ENCODE peak calls at places on chromosomes 12 and 14, in five cellular contexts. I is psoas muscle, Z is hepatocyte, F is RWPE2, M is fibroblast of lung. R is an unnamed sample. For H3K4me1, the result is how much of the 10 kb centered on the place peaks cover.

GRCh38 chr14:72433511-72433910 is 460.4 kb downstream of the DPF3 start:
- DNase-seq in M (peak), I (no peak), Z (no peak), F (no peak), R (no peak)

GRCh38 chr14:34322940-34323418 is 139.1 kb downstream of the SPTSSA start:
- DNase-seq in F (no peak), Z (peak), M (peak), I (peak), R (no peak)

GRCh38 chr12:75852956-75853355 is 178.6 kb downstream of the PHLDA1 start:
- DNase-seq in F (no peak), M (no peak), Z (no peak), I (no peak), R (no peak)

GRCh38 chr12:6387541-6387940 is 3.6 kb downstream of the LTBR start:
- DNase-seq in M (no peak), F (no peak), Z (no peak), I (no peak), R (no peak)

GRCh38 chr14:99726538-99727095 is 42.5 kb downstream of the CYP46A1 start:
- DNase-seq in M (no peak), I (no peak), Z (no peak), F (peak), R (no peak)

GRCh38 chr12:1083888-1084262 is 92.9 kb downstream of the ERC1 start:
- DNase-seq in Z (peak), M (peak), I (no peak), F (no peak), R (peak)

GRCh38 chr14:90720832-90721231 is 95.4 kb downstream of the TTC7B start:
- DNase-seq in I (no peak), F (no peak), M (no peak), Z (no peak), R (no peak)

GRCh38 chr12:32273712-32274111 is 125.6 kb upstream of the FGD4 start:
- DNase-seq in Z (peak), F (no peak), I (no peak), M (no peak), R (no peak)

GRCh38 chr12:96219700-96220206 is 25.6 kb downstream of the ELK3 start:
- DNase-seq in Z (peak), I (no peak), M (peak), F (peak), R (no peak)

GRCh38 chr14:104096751-104097700 is 11.5 kb downstream of the ASPG start:
- DNase-seq in F (no peak), Z (no peak), M (no peak), I (peak), R (no peak)

GRCh38 chr12:26704684-26705475 is 128.1 kb downstream of the ITPR2 start:
- DNase-seq in I (no peak), M (peak), Z (no peak), F (no peak), R (no peak)

GRCh38 chr14:92513966-92514843 is 624 bp downstream of the RIN3 start:
- DNase-seq in I (no peak), Z (peak), F (no peak), M (peak), R (no peak)

GRCh38 chr12:29320295-29321090 is 60.5 kb downstream of the ERGIC2 start:
- DNase-seq in I (no peak), Z (no peak), M (peak), F (no peak), R (no peak)

GRCh38 chr12:40222247-40222646 is 2.5 kb upstream of the LRRK2 start:
- DNase-seq in I (no peak), M (no peak), F (no peak), Z (no peak), R (no peak)

GRCh38 chr12:114769634-114770033 is 85.7 kb upstream of the TBX3 start:
- DNase-seq in F (no peak), M (no peak), I (no peak), Z (no peak), R (no peak)

GRCh38 chr14:54680636-54681035 is 113.7 kb downstream of the SAMD4A start:
- DNase-seq in I (no peak), M (no peak), F (no peak), Z (no peak), R (no peak)

GRCh38 chr12:94500831-94501567 is 41.3 kb upstream of the CEP83 start:
- DNase-seq in Z (no peak), F (no peak), I (no peak), M (no peak), R (no peak)

GRCh38 chr12:128388461-128388921 is 121.5 kb downstream of the TMEM132C start:
- DNase-seq in Z (peak), M (no peak), I (peak), F (no peak), R (no peak)

GRCh38 chr12:5524116-5524768 is 92.3 kb downstream of the NTF3 start:
- DNase-seq in M (no peak), Z (no peak), F (no peak), I (no peak), R (no peak)

GRCh38 chr12:133227281-133227852 is 8.3 kb downstream of the ANHX start:
- DNase-seq in I (no peak), Z (peak), M (no peak), F (no peak), R (no peak)

GRCh38 chr12:89350661-89351488 is 1.4 kb downstream of the DUSP6 start:
- DNase-seq in Z (peak), F (no peak), M (peak), I (peak), R (no peak)

GRCh38 chr14:99750746-99751450 is 42.3 kb upstream of the EML1 start:
- DNase-seq in F (no peak), Z (no peak), I (no peak), M (no peak), R (no peak)

GRCh38 chr12:88362439-88362838 is 217.8 kb downstream of the KITLG start:
- DNase-seq in Z (no peak), M (peak), F (no peak), I (no peak), R (no peak)

GRCh38 chr12:128637616-128638606 is 185.8 kb downstream of the SLC15A4 start:
- DNase-seq in M (no peak), F (no peak), I (no peak), Z (peak), R (no peak)

GRCh38 chr14:20801726-20802125 is 918 bp downstream of the RNASE1 start:
- DNase-seq in M (no peak), F (no peak), I (no peak), Z (no peak), R (no peak)

GRCh38 chr12:111222027-111222414 is 146.9 kb downstream of the PHETA1 start:
- DNase-seq in Z (no peak), F (no peak), M (no peak), I (no peak), R (no peak)

GRCh38 chr12:20376984-20377383 is 8.6 kb downstream of the PDE3A start:
- DNase-seq in Z (no peak), F (no peak), I (no peak), M (peak), R (no peak)

GRCh38 chr12:49515266-49515665 is 23.6 kb upstream of the KCNH3 start:
- DNase-seq in I (no peak), Z (no peak), M (peak), F (no peak), R (no peak)

GRCh38 chr12:49507139-49507538 is 31.7 kb upstream of the KCNH3 start:
- DNase-seq in F (peak), Z (no peak), I (no peak), M (peak), R (no peak)

GRCh38 chr12:49511410-49511809 is 27.4 kb upstream of the KCNH3 start:
- DNase-seq in I (no peak), Z (no peak), M (peak), F (no peak), R (no peak)

DNA sequence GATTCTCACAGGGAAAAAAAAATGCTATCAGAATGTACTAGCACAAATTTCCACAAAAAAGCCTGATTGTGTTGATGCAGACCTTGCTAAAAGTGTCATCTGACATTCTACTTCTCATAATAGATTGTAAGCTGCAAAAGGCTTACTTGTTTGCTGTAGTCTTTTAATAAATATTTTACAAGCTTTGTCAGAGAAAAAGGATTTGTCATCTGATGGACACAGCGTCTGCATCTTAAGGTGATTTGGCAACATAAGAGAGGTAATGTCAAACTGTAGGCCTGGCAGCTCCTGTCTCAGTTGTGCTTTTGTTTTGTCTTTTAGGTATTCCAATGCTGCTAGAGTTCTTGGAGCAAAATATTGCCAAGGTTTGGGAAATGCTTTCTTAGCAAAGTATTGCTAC is 26.3 kb upstream of the KCNH3 start:
- DNase-seq in Z (no peak), I (no peak), M (no peak), F (no peak), R (no peak)
- H3K27ac ChIP-seq in Z (no peak), I (no peak), M (no peak), F (peak), R (no peak)

GRCh38 chr14:68946423-68946822 is 32.7 kb downstream of the ACTN1 start:
- DNase-seq in F (no peak), I (no peak), Z (no peak), M (no peak), R (no peak)
- H3K4me1 ChIP-seq in F (half or more), I (under half), Z (half or more), M (half or more), R (half or more)

GRCh38 chr14:85562630-85563029 is 32.7 kb downstream of the FLRT2 start:
- DNase-seq in F (no peak), M (no peak), Z (no peak), I (no peak), R (no peak)

GRCh38 chr14:85564841-85565527 is 35.0 kb downstream of the FLRT2 start:
- DNase-seq in I (no peak), F (no peak), Z (no peak), M (peak), R (no peak)

GRCh38 chr14:85565862-85566296 is 35.9 kb downstream of the FLRT2 start:
- DNase-seq in Z (no peak), M (peak), F (no peak), I (no peak), R (no peak)

GRCh38 chr14:85572021-85572420 is 42.1 kb downstream of the FLRT2 start:
- DNase-seq in Z (no peak), M (peak), I (no peak), F (no peak), R (no peak)

GRCh38 chr14:85566603-85567002 is 36.7 kb downstream of the FLRT2 start:
- DNase-seq in F (no peak), I (no peak), M (peak), Z (no peak), R (no peak)
- H3K27ac ChIP-seq in F (peak), I (no peak), M (peak), Z (peak), R (no peak)

GRCh38 chr12:45242180-45242579 is 26.3 kb downstream of the ANO6 start:
- DNase-seq in M (no peak), F (no peak), I (no peak), Z (no peak), R (no peak)

GRCh38 chr12:45247589-45247988 is 31.7 kb downstream of the ANO6 start:
- DNase-seq in F (no peak), M (no peak), Z (no peak), I (no peak), R (no peak)

GRCh38 chr12:45243963-45244362 is 28.1 kb downstream of the ANO6 start:
- DNase-seq in F (no peak), Z (no peak), M (no peak), I (no peak), R (no peak)

GRCh38 chr12:45246202-45246601 is 30.3 kb downstream of the ANO6 start:
- DNase-seq in M (no peak), F (no peak), I (no peak), Z (no peak), R (no peak)

DNA sequence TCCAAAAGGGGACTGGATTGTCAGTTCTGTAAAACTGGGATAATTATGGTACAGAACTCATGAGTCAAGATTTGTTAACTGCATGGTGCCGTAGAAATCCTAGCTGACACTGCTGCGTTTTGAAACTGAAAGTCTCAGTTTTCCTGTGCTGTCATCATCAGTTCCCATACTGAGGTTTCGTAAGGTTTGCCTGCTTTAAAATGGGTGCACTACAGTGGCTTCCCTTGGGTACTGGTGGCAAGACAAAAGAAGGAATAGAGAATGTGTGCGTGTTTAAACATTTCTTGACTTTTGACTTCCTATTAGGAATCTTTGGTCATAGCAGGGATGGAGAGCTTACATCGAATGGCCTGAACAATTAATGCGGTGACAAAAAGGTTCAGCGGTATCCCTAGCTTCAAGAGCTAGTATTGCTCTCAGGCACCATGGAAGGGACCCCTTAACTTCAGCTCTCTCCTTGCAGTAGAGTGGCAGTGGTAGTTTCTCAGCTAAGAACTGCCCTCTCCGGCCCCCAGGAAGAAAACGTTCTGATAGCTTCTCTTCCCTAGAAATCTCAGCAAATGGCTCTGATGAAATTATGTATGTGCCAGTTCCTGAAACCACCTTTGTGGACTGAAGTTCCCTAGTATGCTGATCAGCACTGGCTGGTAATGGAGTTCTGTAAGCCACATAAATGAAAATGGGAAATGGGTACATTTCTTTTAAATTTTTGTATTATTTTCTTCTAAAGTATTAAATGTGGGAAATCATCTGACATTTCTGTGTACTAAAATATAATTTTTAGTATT is 28.9 kb downstream of the ANO6 start:
- DNase-seq in M (no peak), Z (no peak), F (no peak), I (no peak), R (no peak)
- H3K4me1 ChIP-seq in M (under half), Z (under half), F (under half), I (half or more), R (under half)

DNA sequence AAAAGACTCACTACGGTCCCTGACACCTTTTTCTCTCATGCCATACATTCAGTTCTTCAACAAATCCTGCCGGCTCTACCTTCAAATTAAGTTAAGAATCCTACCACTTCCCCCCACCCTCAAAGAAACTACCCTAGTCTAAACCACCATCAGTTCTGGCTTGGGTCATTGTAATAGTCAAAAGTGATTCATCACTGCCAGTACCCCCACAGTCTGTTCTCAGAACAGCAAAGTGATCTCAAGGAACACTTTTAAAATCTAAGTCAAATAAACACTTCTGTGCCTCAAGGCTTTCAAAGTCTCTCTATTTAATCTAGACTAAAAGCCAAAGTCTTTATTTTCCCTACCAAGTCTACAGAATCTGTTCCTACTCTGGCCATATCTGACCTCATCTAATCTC is 12.0 kb upstream of the FAM234B start:
- DNase-seq in I (no peak), M (peak), F (no peak), Z (no peak), R (no peak)
- H3K27ac ChIP-seq in I (no peak), M (no peak), F (no peak), Z (no peak), R (no peak)

GRCh38 chr12:14156606-14157005 is 175.2 kb upstream of the GRIN2B start:
- DNase-seq in Z (no peak), F (no peak), I (no peak), M (no peak), R (no peak)

GRCh38 chr12:14157129-14157747 is 175.8 kb upstream of the GRIN2B start:
- DNase-seq in Z (no peak), I (no peak), M (no peak), F (no peak), R (no peak)

GRCh38 chr12:14148489-14149240 is 167.3 kb upstream of the GRIN2B start:
- DNase-seq in M (no peak), I (no peak), F (no peak), Z (no peak), R (no peak)

GRCh38 chr12:14153803-14154202 is 172.4 kb upstream of the GRIN2B start:
- DNase-seq in Z (no peak), I (no peak), F (no peak), M (no peak), R (no peak)
- H3K4me1 ChIP-seq in Z (under half), I (under half), F (under half), M (under half), R (under half)

GRCh38 chr14:22052795-22053194 is 379.2 kb upstream of the OR4E1 start:
- DNase-seq in F (no peak), M (no peak), Z (peak), I (no peak), R (no peak)
- H3K27ac ChIP-seq in F (no peak), M (no peak), Z (no peak), I (no peak), R (no peak)

DNA sequence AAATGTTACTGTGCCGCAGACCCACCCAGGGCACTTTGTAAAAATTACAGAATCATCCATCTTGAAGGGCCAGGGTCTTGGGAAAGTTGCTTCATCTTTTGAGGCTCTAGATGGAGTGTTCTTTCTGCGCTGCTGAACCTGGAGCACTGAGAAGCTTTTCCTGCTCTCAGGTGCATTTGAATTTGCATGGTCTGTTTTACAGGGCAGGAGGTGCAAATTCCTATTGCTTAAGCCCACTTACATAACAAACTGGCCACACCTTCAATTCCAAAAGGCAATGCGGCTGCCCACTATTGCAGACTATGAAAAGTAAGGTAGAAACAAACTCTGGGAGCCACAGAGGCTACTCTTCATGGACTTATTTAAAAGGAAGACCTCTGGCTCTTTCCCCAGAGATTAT is 254.8 kb downstream of the CACNA1C start:
- DNase-seq in I (no peak), F (no peak), M (no peak), Z (no peak), R (no peak)
- H3K4me1 ChIP-seq in I (under half), F (under half), M (under half), Z (under half), R (half or more)

R was measured in thoracic aorta.